ENCODE peak calls at places on chromosomes 12 and 14, in seven cellular contexts. Y is OCI-LY7, U is IMR-90, F is neural progenitor cell, A is GM23248, V is PC-9, K is PC-3. I is an unnamed sample.

GRCh38 chr12:107014050-107014449 is 27.1 kb upstream of the MTERF2 start:
- DNase-seq in F (no peak), U (no peak), Y (peak), K (peak), V (peak), A (peak), I (no peak)

GRCh38 chr12:67364228-67364627 is 95.1 kb downstream of the CAND1 start:
- DNase-seq in F (no peak), U (no peak), V (no peak), Y (no peak), A (no peak), K (no peak), I (no peak)

GRCh38 chr14:48350971-48351370 is 675.6 kb upstream of the MDGA2 start:
- DNase-seq in K (peak), A (no peak), V (peak), Y (no peak), U (peak), F (no peak), I (no peak)

GRCh38 chr14:51304956-51305355 is 64.9 kb downstream of the TMX1 start:
- DNase-seq in V (peak), Y (no peak), K (peak), A (peak), F (no peak), U (peak), I (peak)

GRCh38 chr14:98803196-98803595 is 468.8 kb downstream of the BCL11B start:
- DNase-seq in F (no peak), A (no peak), U (no peak), Y (no peak), K (no peak), V (no peak), I (no peak)

GRCh38 chr14:101347893-101348777 is 213.2 kb upstream of the DIO3 start:
- DNase-seq in A (no peak), F (no peak), V (no peak), K (no peak), Y (no peak), U (no peak), I (no peak)

GRCh38 chr12:94707892-94708291 is 57.5 kb upstream of the TMCC3 start:
- DNase-seq in Y (no peak), K (no peak), F (no peak), A (peak), V (no peak), U (peak), I (no peak)

GRCh38 chr12:67716817-67717216 is 68.3 kb downstream of the DYRK2 start:
- DNase-seq in A (peak), V (peak), U (peak), Y (no peak), F (no peak), K (peak), I (peak)

GRCh38 chr12:12379831-12380730 is 23.2 kb downstream of the BORCS5 start:
- DNase-seq in U (no peak), Y (no peak), V (no peak), K (no peak), F (no peak), A (peak), I (peak)

GRCh38 chr12:120834489-120835303 is 69.5 kb downstream of the SPPL3 start:
- DNase-seq in F (no peak), U (no peak), A (no peak), K (no peak), Y (no peak), V (no peak), I (no peak)

GRCh38 chr12:120832712-120833111 is 71.4 kb downstream of the SPPL3 start:
- DNase-seq in U (no peak), V (no peak), F (no peak), Y (no peak), A (no peak), K (no peak), I (no peak)

GRCh38 chr12:120830052-120830940 is 73.9 kb downstream of the SPPL3 start:
- DNase-seq in K (no peak), Y (no peak), F (no peak), U (peak), A (peak), V (no peak), I (no peak)

GRCh38 chr12:120833849-120834248 is 70.3 kb downstream of the SPPL3 start:
- DNase-seq in V (no peak), U (peak), A (peak), Y (no peak), K (no peak), F (no peak), I (no peak)

GRCh38 chr12:120831648-120832267 is 72.4 kb downstream of the SPPL3 start:
- DNase-seq in Y (no peak), F (no peak), U (no peak), K (no peak), A (no peak), V (no peak), I (no peak)
- H3K27ac ChIP-seq in Y (no peak), F (no peak), U (no peak), K (no peak), A (no peak), V (no peak), I (no peak)

DNA sequence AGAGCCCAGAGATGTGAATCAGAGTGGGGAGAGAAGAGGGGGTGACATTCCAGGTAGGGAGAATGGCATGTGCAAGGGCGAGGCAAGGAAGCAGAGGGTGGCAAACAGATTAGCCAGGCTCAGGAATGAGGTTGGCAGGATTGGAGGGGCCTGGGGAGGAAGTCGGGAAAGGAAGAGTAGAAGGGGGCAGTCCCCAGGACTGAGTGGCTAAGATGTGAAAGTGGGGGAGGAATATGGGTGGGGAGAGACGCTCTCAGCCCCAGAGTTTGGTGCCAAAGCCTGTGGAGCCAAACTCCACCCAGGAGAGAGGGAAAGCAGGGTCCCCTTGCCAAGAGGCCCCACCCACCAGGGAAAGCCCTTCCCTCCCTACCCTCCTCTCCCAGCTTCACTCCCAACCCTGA is 5.5 kb upstream of the HDAC7 start:
- DNase-seq in U (no peak), F (no peak), Y (no peak), K (peak), V (peak), A (no peak), I (peak)
- H3K4me2 ChIP-seq in U (no peak), F (no peak), Y (peak), K (peak), V (peak), A (no peak), I (no peak)

GRCh38 chr14:35925319-35925718 is 99.2 kb downstream of the BRMS1L start:
- DNase-seq in Y (no peak), V (no peak), U (no peak), F (no peak), K (no peak), A (no peak), I (no peak)

GRCh38 chr14:35915775-35916174 is 89.6 kb downstream of the BRMS1L start:
- DNase-seq in A (no peak), U (no peak), K (no peak), Y (no peak), F (no peak), V (no peak), I (no peak)

GRCh38 chr14:35927727-35928126 is 101.6 kb downstream of the BRMS1L start:
- DNase-seq in K (peak), F (no peak), Y (no peak), V (no peak), U (no peak), A (no peak), I (no peak)

DNA sequence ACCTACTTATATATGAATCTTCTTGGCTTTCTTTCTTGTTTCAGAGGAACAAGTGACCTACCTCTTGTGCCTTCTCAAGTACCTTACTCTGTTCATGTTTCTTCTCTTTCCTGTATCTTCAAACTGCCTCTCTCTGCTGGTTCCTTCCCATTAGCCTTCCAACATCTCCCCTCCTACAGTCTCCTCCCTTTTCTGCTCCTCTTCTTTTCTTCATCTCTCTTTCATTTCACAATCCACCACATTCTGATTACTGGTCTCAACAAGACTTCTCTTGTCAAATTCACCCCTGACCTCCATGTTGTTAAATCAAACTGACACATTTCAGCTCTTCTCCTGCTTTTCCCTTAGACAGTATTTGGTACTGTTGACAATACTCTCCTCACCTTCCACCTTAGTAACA is 95.6 kb downstream of the BRMS1L start:
- DNase-seq in K (no peak), U (no peak), V (no peak), A (no peak), Y (no peak), F (no peak), I (no peak)
- H2AFZ ChIP-seq in K (no peak), U (no peak), V (no peak), A (no peak), Y (no peak), F (peak), I (no peak)

GRCh38 chr12:115691123-115691522 is 586.4 kb downstream of the MED13L start:
- DNase-seq in Y (no peak), V (no peak), F (no peak), K (peak), A (no peak), U (no peak), I (no peak)

GRCh38 chr12:115683240-115683765 is 594.2 kb downstream of the MED13L start:
- DNase-seq in F (no peak), K (no peak), U (no peak), A (no peak), V (no peak), Y (no peak), I (no peak)

DNA sequence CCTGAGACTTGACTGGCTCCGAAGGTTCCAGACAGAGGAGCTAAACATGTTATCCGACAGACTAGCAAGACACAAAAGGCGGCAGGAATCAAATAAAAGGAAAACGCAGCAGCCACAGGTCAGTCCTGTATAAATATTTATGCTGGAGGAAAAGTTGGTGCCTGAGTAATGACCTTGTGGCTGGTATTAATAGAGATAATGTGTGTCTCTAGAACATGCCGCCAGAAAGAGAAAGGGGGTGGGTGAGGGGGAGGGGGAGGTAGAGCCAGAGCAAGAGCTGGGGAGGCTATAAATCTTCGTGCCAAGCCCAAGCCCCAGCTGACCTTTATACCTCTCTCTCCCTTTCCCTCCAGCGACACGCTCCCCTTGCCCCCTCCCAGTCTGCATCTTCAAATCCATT is 590.4 kb downstream of the MED13L start:
- DNase-seq in U (no peak), V (no peak), A (no peak), F (no peak), Y (no peak), K (no peak), I (no peak)
- H3K27ac ChIP-seq in U (no peak), V (no peak), A (no peak), F (no peak), Y (no peak), K (no peak), I (no peak)

GRCh38 chr14:68609012-68609411 is 183.9 kb downstream of the ZFP36L1 start:
- DNase-seq in U (no peak), K (no peak), A (no peak), Y (no peak), V (no peak), F (no peak), I (no peak)

GRCh38 chr14:68608235-68608962 is 184.5 kb downstream of the ZFP36L1 start:
- DNase-seq in U (no peak), Y (no peak), F (no peak), V (no peak), A (no peak), K (no peak), I (no peak)

GRCh38 chr14:68606644-68607043 is 186.2 kb downstream of the ZFP36L1 start:
- DNase-seq in A (no peak), K (no peak), V (no peak), U (no peak), F (no peak), Y (no peak), I (peak)

GRCh38 chr14:68607081-68607851 is 185.6 kb downstream of the ZFP36L1 start:
- DNase-seq in Y (no peak), V (no peak), F (peak), U (peak), K (peak), A (peak), I (peak)

DNA sequence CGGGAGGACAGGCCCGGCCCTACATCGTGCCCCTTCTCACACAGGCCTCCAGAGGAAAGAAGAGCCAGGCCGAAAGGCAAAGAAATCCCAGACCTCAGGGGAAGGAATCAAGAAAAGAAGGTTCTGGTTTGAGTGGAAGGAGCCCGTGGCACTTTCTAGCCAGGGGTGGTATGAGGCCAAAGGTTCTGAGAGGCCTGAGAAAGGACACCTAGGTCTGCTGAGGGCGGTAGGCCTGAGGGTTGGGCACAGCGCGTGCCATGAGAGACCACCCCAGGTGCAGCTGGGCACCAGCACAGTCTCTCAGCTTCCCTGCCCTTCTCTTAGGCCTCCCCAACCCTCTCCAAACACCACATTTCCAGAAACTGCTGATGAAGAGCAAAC is 185.0 kb downstream of the ZFP36L1 start:
- DNase-seq in A (no peak), Y (no peak), K (no peak), U (no peak), F (no peak), V (no peak), I (peak)
- H3K4me2 ChIP-seq in A (no peak), Y (no peak), K (peak), U (peak), F (no peak), V (no peak), I (no peak)

DNA sequence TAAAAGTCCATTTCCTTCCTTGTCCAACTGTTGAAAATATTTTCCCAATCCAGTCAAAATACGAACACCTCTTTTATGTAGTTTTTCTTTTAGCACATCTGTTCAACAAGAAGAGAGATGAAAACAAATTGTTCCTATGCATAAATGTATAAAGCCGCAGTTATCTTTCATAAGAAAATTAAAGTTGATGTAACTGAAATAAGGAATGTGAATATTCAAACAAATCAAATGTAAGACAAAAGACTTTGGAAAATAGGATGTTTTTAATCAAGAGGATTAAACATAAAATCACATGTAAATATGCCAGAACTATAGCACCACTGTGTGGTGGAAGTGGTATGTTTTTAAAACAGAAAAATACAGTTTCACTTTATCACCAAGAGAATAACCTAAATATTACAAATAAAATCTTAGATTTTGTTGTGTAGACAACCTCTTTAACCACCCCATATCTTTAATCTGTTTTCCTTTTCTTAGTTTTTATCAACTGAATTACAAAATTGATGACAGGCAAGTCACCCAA is 40.4 kb downstream of the CAPS2 start:
- DNase-seq in U (peak), Y (no peak), A (peak), F (no peak), V (no peak), K (peak), I (no peak)
- H2AFZ ChIP-seq in U (no peak), Y (no peak), A (peak), F (no peak), V (no peak), K (no peak), I (peak)

GRCh38 chr12:100265732-100266131 is 1.1 kb downstream of the DEPDC4 start:
- DNase-seq in A (no peak), F (no peak), U (no peak), K (no peak), Y (no peak), V (no peak), I (no peak)
- H3K27ac ChIP-seq in A (no peak), F (no peak), U (no peak), K (no peak), Y (no peak), V (no peak), I (no peak)

GRCh38 chr12:22256076-22256475 is 78.4 kb downstream of the ST8SIA1 start:
- DNase-seq in Y (no peak), K (no peak), U (peak), A (no peak), V (no peak), F (no peak), I (no peak)

GRCh38 chr12:22257100-22257499 is 77.4 kb downstream of the ST8SIA1 start:
- DNase-seq in F (no peak), A (no peak), Y (no peak), K (no peak), V (no peak), U (no peak), I (no peak)

GRCh38 chr12:22254450-22254849 is 80.1 kb downstream of the ST8SIA1 start:
- DNase-seq in K (no peak), U (no peak), Y (no peak), V (no peak), A (no peak), F (no peak), I (no peak)

GRCh38 chr12:22256634-22257033 is 77.9 kb downstream of the ST8SIA1 start:
- DNase-seq in K (no peak), Y (no peak), A (no peak), V (no peak), U (no peak), F (no peak), I (no peak)

GRCh38 chr12:22255097-22255496 is 79.4 kb downstream of the ST8SIA1 start:
- DNase-seq in K (no peak), A (peak), F (peak), V (no peak), U (peak), Y (no peak), I (no peak)
- H3K4me2 ChIP-seq in K (no peak), A (no peak), F (peak), V (no peak), U (no peak), Y (no peak), I (no peak)

DNA sequence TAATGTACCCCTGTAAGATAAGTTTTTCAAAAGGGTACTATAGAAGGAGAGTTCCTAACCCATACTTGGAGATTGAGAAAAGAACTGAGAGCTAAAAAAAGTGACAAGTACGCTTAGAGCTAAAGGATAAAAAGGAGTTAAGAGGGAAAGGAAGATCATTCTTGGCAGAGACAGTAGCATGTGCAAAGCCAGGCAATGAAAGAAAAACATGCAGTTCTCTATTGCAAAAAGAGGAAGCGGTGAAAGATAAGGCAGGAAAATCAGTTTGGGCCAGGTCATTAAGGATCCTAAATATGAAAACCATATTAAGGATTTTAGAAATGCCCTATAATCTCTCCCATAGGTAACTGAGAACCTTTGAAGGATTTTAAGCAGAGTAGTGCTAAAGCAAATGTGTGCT is 500.4 kb upstream of the GARIN6 start:
- DNase-seq in Y (peak), K (no peak), V (no peak), F (no peak), A (no peak), U (no peak), I (no peak)
- H2AFZ ChIP-seq in Y (peak), K (no peak), V (no peak), F (peak), A (no peak), U (no peak), I (no peak)